ENCODE peak calls at places on chromosomes 5 and 9, in five cellular contexts. One of them, this sample, is unnamed.

GRCh38 chr9:136292026-136292538 is 11.8 kb downstream of the CCDC187 start:
- DNase-seq in EL: no peak
- DNase-seq in NCI-H1694: no peak
- DNase-seq in stimulated activated CD8-positive, alpha-beta memory T cell treated with anti-CD3 and anti-CD28 coated beads, Interleukin-7, amount 100 ng/mL, for 24 hours: no peak
- DNase-seq in caudate nucleus: no peak
- DNase-seq in this sample: no peak

GRCh38 chr9:136403538-136403914 is 3.6 kb upstream of the SNAPC4 start:
- DNase-seq in stimulated activated CD8-positive, alpha-beta memory T cell treated with anti-CD3 and anti-CD28 coated beads, Interleukin-7, amount 100 ng/mL, for 24 hours: peak; percentile 41
- DNase-seq in EL: no peak
- DNase-seq in caudate nucleus: no peak
- DNase-seq in NCI-H1694: no peak
- DNase-seq in this sample: no peak

GRCh38 chr9:18447131-18447530 is 26.8 kb upstream of the ADAMTSL1 start:
- DNase-seq in NCI-H1694: no peak
- DNase-seq in caudate nucleus: no peak
- DNase-seq in EL: no peak
- DNase-seq in stimulated activated CD8-positive, alpha-beta memory T cell treated with anti-CD3 and anti-CD28 coated beads, Interleukin-7, amount 100 ng/mL, for 24 hours: no peak
- DNase-seq in this sample: no peak

GRCh38 chr5:616342-617039 is 4.4 kb downstream of the CEP72 start:
- DNase-seq in NCI-H1694: no peak
- DNase-seq in caudate nucleus: no peak
- DNase-seq in EL: no peak
- DNase-seq in stimulated activated CD8-positive, alpha-beta memory T cell treated with anti-CD3 and anti-CD28 coated beads, Interleukin-7, amount 100 ng/mL, for 24 hours: no peak
- DNase-seq in this sample: no peak

GRCh38 chr5:147245381-147246055 is 10.7 kb downstream of the STK32A start:
- DNase-seq in EL: no peak
- DNase-seq in NCI-H1694: no peak
- DNase-seq in stimulated activated CD8-positive, alpha-beta memory T cell treated with anti-CD3 and anti-CD28 coated beads, Interleukin-7, amount 100 ng/mL, for 24 hours: no peak
- DNase-seq in caudate nucleus: no peak
- DNase-seq in this sample: no peak

GRCh38 chr9:93071464-93071863 is 13.0 kb downstream of the SUSD3 start:
- DNase-seq in caudate nucleus: no peak
- DNase-seq in NCI-H1694: no peak
- DNase-seq in stimulated activated CD8-positive, alpha-beta memory T cell treated with anti-CD3 and anti-CD28 coated beads, Interleukin-7, amount 100 ng/mL, for 24 hours: no peak
- DNase-seq in EL: peak; percentile 21
- DNase-seq in this sample: no peak

GRCh38 chr9:70427161-70427945 is 12.9 kb upstream of the KLF9 start:
- DNase-seq in stimulated activated CD8-positive, alpha-beta memory T cell treated with anti-CD3 and anti-CD28 coated beads, Interleukin-7, amount 100 ng/mL, for 24 hours: no peak
- DNase-seq in EL: no peak
- DNase-seq in NCI-H1694: no peak
- DNase-seq in caudate nucleus: no peak
- DNase-seq in this sample: no peak

GRCh38 chr9:88458716-88459115 is 70.5 kb downstream of the SPIN1 start:
- DNase-seq in NCI-H1694: no peak
- DNase-seq in caudate nucleus: no peak
- DNase-seq in EL: peak; percentile 77
- DNase-seq in stimulated activated CD8-positive, alpha-beta memory T cell treated with anti-CD3 and anti-CD28 coated beads, Interleukin-7, amount 100 ng/mL, for 24 hours: no peak
- DNase-seq in this sample: peak; percentile 12

GRCh38 chr9:88532320-88532719 is 2.7 kb upstream of the NXNL2 start:
- DNase-seq in NCI-H1694: no peak
- DNase-seq in stimulated activated CD8-positive, alpha-beta memory T cell treated with anti-CD3 and anti-CD28 coated beads, Interleukin-7, amount 100 ng/mL, for 24 hours: no peak
- DNase-seq in caudate nucleus: no peak
- DNase-seq in EL: peak; percentile 83
- DNase-seq in this sample: no peak

GRCh38 chr9:127927457-127928231 is 2.9 kb downstream of the PIP5KL1 start:
- DNase-seq in EL: no peak
- DNase-seq in NCI-H1694: no peak
- DNase-seq in stimulated activated CD8-positive, alpha-beta memory T cell treated with anti-CD3 and anti-CD28 coated beads, Interleukin-7, amount 100 ng/mL, for 24 hours: no peak
- DNase-seq in caudate nucleus: no peak
- DNase-seq in this sample: no peak